ENCODE peak calls at places on chromosome 22, in nine cellular contexts. One of them, this sample, is unnamed.

GRCh38 chr22:23820748-23821211 is 18.0 kb downstream of the DERL3 start:
- DNase-seq in Calu3: no peak
- DNase-seq in AG09319: no peak
- DNase-seq in foreskin fibroblast: no peak
- DNase-seq in T-cell: no peak
- DNase-seq in sigmoid colon: no peak
- DNase-seq in heart left ventricle: no peak
- DNase-seq in EH: no peak
- DNase-seq in GM12865: no peak
- DNase-seq in this sample: no peak

GRCh38 chr22:27435839-27436581 is 365.5 kb downstream of the MN1 start:
- DNase-seq in T-cell: no peak
- DNase-seq in GM12865: no peak
- DNase-seq in Calu3: no peak
- DNase-seq in foreskin fibroblast: peak
- DNase-seq in sigmoid colon: peak
- DNase-seq in heart left ventricle: peak
- DNase-seq in EH: peak
- DNase-seq in AG09319: peak
- DNase-seq in this sample: no peak

GRCh38 chr22:37428649-37429586 is 1.6 kb upstream of the ELFN2 start:
- DNase-seq in EH: peak
- DNase-seq in GM12865: peak
- DNase-seq in T-cell: peak
- DNase-seq in heart left ventricle: no peak
- DNase-seq in AG09319: no peak
- DNase-seq in foreskin fibroblast: no peak
- DNase-seq in sigmoid colon: no peak
- DNase-seq in Calu3: peak
- DNase-seq in this sample: no peak

GRCh38 chr22:42330953-42331525 is 60.6 kb upstream of the TCF20 start:
- DNase-seq in Calu3: no peak
- DNase-seq in EH: no peak
- DNase-seq in sigmoid colon: no peak
- DNase-seq in foreskin fibroblast: peak
- DNase-seq in GM12865: peak
- DNase-seq in AG09319: no peak
- DNase-seq in T-cell: no peak
- DNase-seq in heart left ventricle: no peak
- DNase-seq in this sample: no peak

GRCh38 chr22:22395230-22395629 is 113.3 kb downstream of the ZNF280B start:
- DNase-seq in AG09319: no peak
- DNase-seq in GM12865: no peak
- DNase-seq in sigmoid colon: no peak
- DNase-seq in T-cell: no peak
- DNase-seq in heart left ventricle: no peak
- DNase-seq in Calu3: no peak
- DNase-seq in EH: no peak
- DNase-seq in foreskin fibroblast: no peak
- DNase-seq in this sample: no peak

GRCh38 chr22:22061085-22062077 is 78.8 kb upstream of the TOP3B start:
- DNase-seq in Calu3: no peak
- DNase-seq in EH: peak
- DNase-seq in AG09319: peak
- DNase-seq in GM12865: no peak
- DNase-seq in T-cell: no peak
- DNase-seq in sigmoid colon: peak
- DNase-seq in foreskin fibroblast: peak
- DNase-seq in heart left ventricle: peak
- DNase-seq in this sample: no peak

GRCh38 chr22:47034076-47034808 is 271.8 kb downstream of the TBC1D22A start:
- DNase-seq in Calu3: no peak
- DNase-seq in EH: no peak
- DNase-seq in foreskin fibroblast: no peak
- DNase-seq in sigmoid colon: peak
- DNase-seq in heart left ventricle: no peak
- DNase-seq in T-cell: no peak
- DNase-seq in GM12865: no peak
- DNase-seq in AG09319: no peak
- DNase-seq in this sample: no peak

GRCh38 chr22:24134090-24134846 is 47.0 kb upstream of the SUSD2 start:
- DNase-seq in GM12865: no peak
- DNase-seq in heart left ventricle: peak
- DNase-seq in AG09319: no peak
- DNase-seq in sigmoid colon: no peak
- DNase-seq in T-cell: peak
- DNase-seq in EH: no peak
- DNase-seq in Calu3: no peak
- DNase-seq in foreskin fibroblast: no peak
- DNase-seq in this sample: no peak

GRCh38 chr22:42434748-42435425 is 2.7 kb upstream of the NFAM1 start:
- DNase-seq in heart left ventricle: no peak
- DNase-seq in GM12865: no peak
- DNase-seq in foreskin fibroblast: no peak
- DNase-seq in sigmoid colon: no peak
- DNase-seq in AG09319: no peak
- DNase-seq in T-cell: no peak
- DNase-seq in Calu3: no peak
- DNase-seq in EH: no peak
- DNase-seq in this sample: no peak

GRCh38 chr22:38513063-38513462 is 7.0 kb upstream of the DDX17 start:
- DNase-seq in T-cell: no peak
- DNase-seq in sigmoid colon: no peak
- DNase-seq in EH: no peak
- DNase-seq in Calu3: peak
- DNase-seq in heart left ventricle: no peak
- DNase-seq in GM12865: peak
- DNase-seq in foreskin fibroblast: no peak
- DNase-seq in AG09319: no peak
- DNase-seq in this sample: no peak

GRCh38 chr22:19431641-19432091 is at the start of gene HIRA:
- DNase-seq in heart left ventricle: peak
- DNase-seq in AG09319: no peak
- DNase-seq in EH: peak
- DNase-seq in sigmoid colon: peak
- DNase-seq in T-cell: peak
- DNase-seq in foreskin fibroblast: peak
- DNase-seq in GM12865: peak
- DNase-seq in Calu3: peak
- DNase-seq in this sample: peak

GRCh38 chr22:46815896-46816721 is 53.7 kb downstream of the TBC1D22A start:
- DNase-seq in GM12865: no peak
- DNase-seq in foreskin fibroblast: peak
- DNase-seq in Calu3: peak
- DNase-seq in AG09319: no peak
- DNase-seq in EH: peak
- DNase-seq in T-cell: no peak
- DNase-seq in heart left ventricle: no peak
- DNase-seq in sigmoid colon: no peak
- DNase-seq in this sample: no peak

GRCh38 chr22:30390974-30391691 is 3.9 kb upstream of the RNF215 start:
- DNase-seq in T-cell: peak
- DNase-seq in sigmoid colon: no peak
- DNase-seq in Calu3: peak
- DNase-seq in AG09319: no peak
- DNase-seq in heart left ventricle: peak
- DNase-seq in GM12865: peak
- DNase-seq in foreskin fibroblast: peak
- DNase-seq in EH: peak
- DNase-seq in this sample: peak

GRCh38 chr22:46122511-46122971 is 27.8 kb upstream of the PPARA start:
- DNase-seq in heart left ventricle: peak
- DNase-seq in EH: peak
- DNase-seq in T-cell: peak
- DNase-seq in Calu3: peak
- DNase-seq in GM12865: peak
- DNase-seq in AG09319: no peak
- DNase-seq in sigmoid colon: peak
- DNase-seq in foreskin fibroblast: no peak
- DNase-seq in this sample: no peak

GRCh38 chr22:31248138-31248745 is 36.1 kb downstream of the LIMK2 start:
- DNase-seq in foreskin fibroblast: peak
- DNase-seq in EH: peak
- DNase-seq in heart left ventricle: peak
- DNase-seq in T-cell: peak
- DNase-seq in GM12865: no peak
- DNase-seq in sigmoid colon: peak
- DNase-seq in Calu3: no peak
- DNase-seq in AG09319: peak
- DNase-seq in this sample: peak

GRCh38 chr22:27919943-27920755 is 1.1 kb upstream of the PITPNB start:
- DNase-seq in AG09319: peak
- DNase-seq in foreskin fibroblast: peak
- DNase-seq in T-cell: no peak
- DNase-seq in EH: peak
- DNase-seq in heart left ventricle: peak
- DNase-seq in GM12865: no peak
- DNase-seq in sigmoid colon: peak
- DNase-seq in Calu3: no peak
- DNase-seq in this sample: no peak

GRCh38 chr22:48605856-48606255 is 1221.8 kb downstream of the BRD1 start:
- DNase-seq in T-cell: no peak
- DNase-seq in sigmoid colon: no peak
- DNase-seq in heart left ventricle: no peak
- DNase-seq in AG09319: no peak
- DNase-seq in Calu3: no peak
- DNase-seq in foreskin fibroblast: no peak
- DNase-seq in GM12865: no peak
- DNase-seq in EH: no peak
- DNase-seq in this sample: no peak

GRCh38 chr22:17120281-17120680 is 879 bp downstream of the TMEM121B start:
- DNase-seq in Calu3: peak
- DNase-seq in T-cell: peak
- DNase-seq in sigmoid colon: no peak
- DNase-seq in foreskin fibroblast: peak
- DNase-seq in GM12865: peak
- DNase-seq in EH: peak
- DNase-seq in heart left ventricle: peak
- DNase-seq in AG09319: no peak
- DNase-seq in this sample: no peak

GRCh38 chr22:33438273-33438672 is 380.1 kb upstream of the SYN3 start:
- DNase-seq in GM12865: peak
- DNase-seq in Calu3: peak
- DNase-seq in foreskin fibroblast: peak
- DNase-seq in heart left ventricle: no peak
- DNase-seq in T-cell: no peak
- DNase-seq in EH: peak
- DNase-seq in sigmoid colon: peak
- DNase-seq in AG09319: peak
- DNase-seq in this sample: no peak

GRCh38 chr22:46576556-46577351 is 39.3 kb upstream of the CELSR1 start:
- DNase-seq in Calu3: peak
- DNase-seq in sigmoid colon: peak
- DNase-seq in GM12865: peak
- DNase-seq in T-cell: peak
- DNase-seq in heart left ventricle: peak
- DNase-seq in AG09319: no peak
- DNase-seq in foreskin fibroblast: peak
- DNase-seq in EH: peak
- DNase-seq in this sample: peak

GRCh38 chr22:17264321-17265052 is 45.3 kb upstream of the ADA2 start:
- DNase-seq in EH: peak
- DNase-seq in sigmoid colon: no peak
- DNase-seq in GM12865: no peak
- DNase-seq in T-cell: no peak
- DNase-seq in heart left ventricle: peak
- DNase-seq in foreskin fibroblast: no peak
- DNase-seq in AG09319: no peak
- DNase-seq in Calu3: no peak
- DNase-seq in this sample: no peak

GRCh38 chr22:17334983-17335382 is 34.3 kb upstream of the CECR2 start:
- DNase-seq in foreskin fibroblast: no peak
- DNase-seq in sigmoid colon: no peak
- DNase-seq in heart left ventricle: no peak
- DNase-seq in EH: no peak
- DNase-seq in Calu3: no peak
- DNase-seq in T-cell: no peak
- DNase-seq in GM12865: no peak
- DNase-seq in AG09319: no peak
- DNase-seq in this sample: no peak

GRCh38 chr22:35601743-35602633 is 15.1 kb downstream of the MB start:
- DNase-seq in AG09319: peak
- DNase-seq in foreskin fibroblast: peak
- DNase-seq in heart left ventricle: no peak
- DNase-seq in GM12865: no peak
- DNase-seq in EH: peak
- DNase-seq in Calu3: peak
- DNase-seq in T-cell: no peak
- DNase-seq in sigmoid colon: no peak
- DNase-seq in this sample: no peak

GRCh38 chr22:45438364-45438763 is 24.9 kb downstream of the RIBC2 start:
- DNase-seq in T-cell: no peak
- DNase-seq in sigmoid colon: no peak
- DNase-seq in heart left ventricle: no peak
- DNase-seq in GM12865: no peak
- DNase-seq in AG09319: no peak
- DNase-seq in Calu3: no peak
- DNase-seq in EH: no peak
- DNase-seq in foreskin fibroblast: no peak
- DNase-seq in this sample: no peak

GRCh38 chr22:32926600-32926999 is 125.1 kb downstream of the TIMP3 start:
- DNase-seq in AG09319: no peak
- DNase-seq in GM12865: peak
- DNase-seq in T-cell: no peak
- DNase-seq in sigmoid colon: no peak
- DNase-seq in heart left ventricle: no peak
- DNase-seq in Calu3: peak
- DNase-seq in foreskin fibroblast: peak
- DNase-seq in EH: peak
- DNase-seq in this sample: no peak

GRCh38 chr22:24500251-24500820 is 5.2 kb downstream of the UPB1 start:
- DNase-seq in T-cell: no peak
- DNase-seq in sigmoid colon: no peak
- DNase-seq in GM12865: no peak
- DNase-seq in Calu3: no peak
- DNase-seq in heart left ventricle: no peak
- DNase-seq in EH: no peak
- DNase-seq in foreskin fibroblast: no peak
- DNase-seq in AG09319: no peak
- DNase-seq in this sample: no peak

GRCh38 chr22:45763236-45763624 is 91.6 kb downstream of the ATXN10 start:
- DNase-seq in sigmoid colon: no peak
- DNase-seq in foreskin fibroblast: no peak
- DNase-seq in GM12865: no peak
- DNase-seq in Calu3: no peak
- DNase-seq in EH: no peak
- DNase-seq in T-cell: no peak
- DNase-seq in heart left ventricle: no peak
- DNase-seq in AG09319: no peak
- DNase-seq in this sample: no peak

GRCh38 chr22:45120440-45120839 is 43.3 kb upstream of the NUP50 start:
- DNase-seq in sigmoid colon: no peak
- DNase-seq in heart left ventricle: no peak
- DNase-seq in AG09319: no peak
- DNase-seq in GM12865: no peak
- DNase-seq in foreskin fibroblast: no peak
- DNase-seq in Calu3: no peak
- DNase-seq in T-cell: no peak
- DNase-seq in EH: no peak
- DNase-seq in this sample: no peak

GRCh38 chr22:45319319-45319675 is 9.6 kb downstream of the FAM118A start:
- DNase-seq in EH: peak
- DNase-seq in foreskin fibroblast: no peak
- DNase-seq in Calu3: no peak
- DNase-seq in GM12865: no peak
- DNase-seq in sigmoid colon: peak
- DNase-seq in AG09319: no peak
- DNase-seq in heart left ventricle: no peak
- DNase-seq in T-cell: no peak
- DNase-seq in this sample: no peak

GRCh38 chr22:29148036-29148435 is 57.7 kb upstream of the EMID1 start:
- DNase-seq in foreskin fibroblast: no peak
- DNase-seq in heart left ventricle: no peak
- DNase-seq in GM12865: no peak
- DNase-seq in sigmoid colon: peak
- DNase-seq in EH: no peak
- DNase-seq in T-cell: no peak
- DNase-seq in AG09319: no peak
- DNase-seq in Calu3: no peak
- DNase-seq in this sample: no peak

GRCh38 chr22:39471421-39472141 is 14.8 kb downstream of the MGAT3 start:
- DNase-seq in Calu3: peak
- DNase-seq in sigmoid colon: no peak
- DNase-seq in GM12865: peak
- DNase-seq in AG09319: no peak
- DNase-seq in T-cell: no peak
- DNase-seq in foreskin fibroblast: no peak
- DNase-seq in EH: peak
- DNase-seq in heart left ventricle: peak
- DNase-seq in this sample: no peak

This sample was measured in ascending aorta.